ENCODE peak calls at places on chromosomes 13 and 19, in four cellular contexts. F, I, K and P are unnamed samples. For H3K79me2, the result is how much of the 10 kb centered on the place peaks cover.

GRCh38 chr13:22028831-22029230 is 358.0 kb downstream of the FGF9 start:
- DNase-seq in F (no peak), I (no peak), K (no peak), P (no peak)

GRCh38 chr19:16654151-16654550 is 5.8 kb downstream of the SMIM7 start:
- DNase-seq in F (peak), I (no peak), K (no peak), P (peak)

GRCh38 chr19:49448432-49448786 is 3.2 kb downstream of the PIH1D1 start:
- DNase-seq in F (no peak), I (no peak), K (no peak), P (no peak)

GRCh38 chr13:70841240-70842061 is 733.2 kb upstream of the KLHL1 start:
- DNase-seq in F (no peak), I (no peak), K (no peak), P (no peak)

GRCh38 chr13:41645313-41645712 is 188.0 kb downstream of the RGCC start:
- DNase-seq in F (no peak), I (no peak), K (peak), P (no peak)

GRCh38 chr19:31448221-31448657 is 99.0 kb upstream of the TSHZ3 start:
- DNase-seq in F (no peak), I (no peak), K (peak), P (peak)

GRCh38 chr13:37446503-37446902 is 152.1 kb downstream of the POSTN start:
- DNase-seq in F (no peak), I (no peak), K (peak), P (no peak)

GRCh38 chr13:43835701-43836100 is 43.8 kb downstream of the CCDC122 start:
- DNase-seq in F (no peak), I (no peak), K (no peak), P (peak)

GRCh38 chr13:72920097-72920496 is 138.2 kb downstream of the PIBF1 start:
- DNase-seq in F (no peak), I (no peak), K (no peak), P (no peak)

GRCh38 chr13:107545946-107546502 is 669.3 kb downstream of the LIG4 start:
- DNase-seq in F (no peak), I (no peak), K (no peak), P (no peak)

GRCh38 chr13:30818323-30818960 is 83.1 kb downstream of the ALOX5AP start:
- DNase-seq in F (no peak), I (no peak), K (no peak), P (no peak)

GRCh38 chr13:101127741-101128353 is 288.5 kb downstream of the NALCN start:
- DNase-seq in F (no peak), I (no peak), K (peak), P (peak)

GRCh38 chr19:42281175-42282035 is 12.4 kb downstream of the CIC start:
- DNase-seq in F (peak), I (peak), K (no peak), P (peak)
- H3K79me2 ChIP-seq in F (under half), I (under half), K (under half), P (under half)

GRCh38 chr19:39097299-39097698 is 13.1 kb downstream of the ACP7 start:
- DNase-seq in F (no peak), I (no peak), K (no peak), P (no peak)
- H3K4ac ChIP-seq in F (no peak), I (no peak), K (no peak), P (no peak)

GRCh38 chr19:39356647-39357046 is 14.4 kb downstream of the SAMD4B start:
- DNase-seq in F (no peak), I (no peak), K (no peak), P (no peak)
- H3K79me2 ChIP-seq in F (under half), I (under half), K (under half), P (under half)

DNA sequence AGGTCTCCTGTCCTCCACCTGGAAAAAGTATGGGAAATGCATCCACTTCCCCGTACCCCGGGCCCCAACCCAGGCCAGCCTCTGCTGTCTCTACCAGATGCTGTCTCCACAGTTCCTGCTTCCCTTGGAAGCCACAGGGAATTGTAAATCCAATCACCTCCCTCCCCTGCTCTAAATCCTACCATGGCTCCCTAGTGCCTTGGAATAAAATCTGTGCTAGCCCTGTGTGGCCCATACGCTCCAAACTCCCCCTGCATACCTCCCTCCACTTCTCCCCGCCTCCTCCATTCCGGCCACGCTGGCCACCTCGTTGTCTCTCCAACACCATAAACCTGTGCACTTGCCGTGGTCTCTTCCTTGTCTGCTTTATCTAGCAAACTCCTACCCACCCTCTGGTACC is 31.2 kb downstream of the UNC13A start:
- DNase-seq in F (no peak), I (no peak), K (no peak), P (no peak)
- H3K4ac ChIP-seq in F (no peak), I (no peak), K (no peak), P (no peak)

DNA sequence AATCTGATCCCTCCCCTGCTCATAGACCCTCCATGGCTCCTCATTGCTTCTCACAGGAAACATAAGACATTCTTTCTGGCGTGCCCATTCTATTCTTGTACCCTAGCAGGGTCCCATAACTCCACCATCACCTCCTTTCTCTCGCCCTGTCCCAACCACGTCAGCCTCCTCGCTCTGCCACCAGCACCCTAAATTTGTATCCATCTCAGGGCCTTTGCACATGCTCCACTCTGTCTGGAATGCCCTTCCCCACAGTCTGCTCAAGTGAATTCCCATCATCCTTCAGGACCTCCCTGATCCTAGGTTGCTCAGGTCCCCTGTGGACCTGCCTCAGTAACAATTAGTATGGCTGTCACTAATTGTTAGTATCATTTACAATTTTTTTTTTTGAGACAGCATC is 10.5 kb downstream of the B3GNT3 start:
- DNase-seq in F (no peak), I (no peak), K (no peak), P (no peak)
- H3K79me2 ChIP-seq in F (under half), I (under half), K (under half), P (under half)

GRCh38 chr13:27449936-27450828 is at the start of gene MTIF3:
- DNase-seq in F (peak), I (peak), K (peak), P (peak)
- H3K4ac ChIP-seq in F (no peak), I (no peak), K (peak), P (peak)